ENCODE peak calls at places on chromosomes 6 and 20, in eight cellular contexts. L is EL; W is SK-N-MC; J is mucosa of gallbladder; G is smooth muscle cell of the brain vasculature; O is H9; R is stimulated activated CD4-positive, alpha-beta T cell treated with anti-CD3 and anti-CD28 coated beads, Interleukin-12 subunit alpha, Interleukin-12 subunit beta, amount 100 ng/mL, for 48 hours; X is WTC11. N is an unnamed sample.
A peak's percentile ranks its signal among the peaks of the same experiment; 100 is the strongest.

GRCh38 chr6:109834131-109834530 is 143.0 kb downstream of the FIG4 start:
- DNase-seq in O (no peak), W (no peak), X (no peak), G (no peak), R (no peak), L (no peak), J (no peak), N (no peak)

GRCh38 chr6:147176795-147177194 is 27.4 kb upstream of the STXBP5 start:
- DNase-seq in L (no peak), G (no peak), J (no peak), O (no peak), X (no peak), R (no peak), W (no peak), N (no peak)

GRCh38 chr6:14824060-14824834 is 421.6 kb upstream of the JARID2 start:
- DNase-seq in L (no peak), X (no peak), R (no peak), O (no peak), W (no peak), J (no peak), G (no peak), N (no peak)

GRCh38 chr20:48603819-48604405 is 223.9 kb downstream of the PREX1 start:
- DNase-seq in X (no peak), L (no peak), G (no peak), W (no peak), J (no peak), R (no peak), O (no peak), N (no peak)

GRCh38 chr6:1075880-1076279 is 236.0 kb upstream of the FOXQ1 start:
- DNase-seq in R (no peak), X (no peak), L (no peak), O (no peak), G (no peak), W (no peak), J (no peak), N (no peak)

GRCh38 chr6:7414811-7415210 is 25.2 kb downstream of the RIOK1 start:
- DNase-seq in X (no peak), O (no peak), R (no peak), L (peak; percentile 78), J (no peak), G (no peak), W (no peak), N (no peak)

GRCh38 chr20:44728835-44729342 is 13.7 kb downstream of the CCN5 start:
- DNase-seq in O (peak; percentile 71), G (no peak), L (peak; percentile 96), R (no peak), W (no peak), X (peak; percentile 55), J (peak; percentile 42), N (no peak)

GRCh38 chr6:29557320-29557719 is 2.2 kb downstream of the UBD start:
- DNase-seq in W (no peak), L (no peak), O (no peak), R (no peak), G (no peak), J (no peak), X (no peak), N (no peak)

GRCh38 chr6:32082951-32083350 is 26.2 kb downstream of the TNXB start:
- DNase-seq in X (no peak), O (no peak), J (no peak), L (peak; percentile 97), R (no peak), W (no peak), G (no peak), N (no peak)

GRCh38 chr6:29011276-29011734 is 6.2 kb upstream of the ZNF311 start:
- DNase-seq in O (peak; percentile 75), W (no peak), L (peak; percentile 64), J (peak; percentile 30), R (peak; percentile 42), G (no peak), X (peak; percentile 71), N (peak; percentile 82)

GRCh38 chr20:17622851-17623508 is 53.1 kb downstream of the DSTN start:
- DNase-seq in O (no peak), G (no peak), W (no peak), J (no peak), X (peak; percentile 3), R (no peak), L (no peak), N (no peak)

GRCh38 chr6:83062225-83062624 is 3.4 kb downstream of the UBE3D start:
- DNase-seq in O (no peak), L (peak; percentile 79), X (no peak), J (no peak), W (no peak), R (no peak), G (peak; percentile 35), N (no peak)

GRCh38 chr6:34916348-34916967 is 27.4 kb downstream of the ANKS1A start:
- DNase-seq in G (no peak), L (no peak), O (no peak), W (no peak), R (no peak), J (no peak), X (no peak), N (no peak)

GRCh38 chr20:38072885-38073284 is 39.3 kb downstream of the RPRD1B start:
- DNase-seq in G (no peak), O (no peak), X (no peak), L (no peak), R (no peak), J (no peak), W (no peak), N (no peak)

GRCh38 chr6:52136934-52137467 is 49.2 kb upstream of the IL17A start:
- DNase-seq in R (no peak), W (no peak), X (peak; percentile 25), L (no peak), G (no peak), J (no peak), O (no peak), N (no peak)

GRCh38 chr6:15493437-15494168 is 169.2 kb downstream of the DTNBP1 start:
- DNase-seq in X (no peak), O (peak; percentile 58), R (no peak), L (peak; percentile 35), W (no peak), J (no peak), G (no peak), N (no peak)

GRCh38 chr6:55674672-55675071 is 95.7 kb upstream of the HMGCLL1 start:
- DNase-seq in L (no peak), X (no peak), J (no peak), R (no peak), O (no peak), W (no peak), G (no peak), N (no peak)

GRCh38 chr6:93675856-93676255 is 256.5 kb upstream of the EPHA7 start:
- DNase-seq in R (no peak), W (no peak), G (no peak), L (no peak), X (no peak), J (no peak), O (no peak), N (no peak)

GRCh38 chr6:139753198-139753861 is 378.9 kb upstream of the CITED2 start:
- DNase-seq in R (no peak), G (no peak), W (no peak), L (peak; percentile 94), X (no peak), O (no peak), J (no peak), N (no peak)

GRCh38 chr6:140485740-140486467 is 1111.5 kb upstream of the CITED2 start:
- DNase-seq in L (peak; percentile 89), X (no peak), J (no peak), R (no peak), G (peak; percentile 39), W (no peak), O (no peak), N (no peak)

GRCh38 chr6:45626087-45626891 is 248.6 kb upstream of the SUPT3H start:
- DNase-seq in G (no peak), L (peak; percentile 95), J (no peak), W (no peak), R (no peak), X (no peak), O (no peak), N (no peak)

GRCh38 chr6:132231121-132231520 is 170.2 kb downstream of the MOXD1 start:
- DNase-seq in G (no peak), J (no peak), W (no peak), X (no peak), L (no peak), O (no peak), R (no peak), N (no peak)

GRCh38 chr6:70414813-70415212 is 1.5 kb downstream of the FAM135A start:
- DNase-seq in O (no peak), R (no peak), L (no peak), W (no peak), G (no peak), X (no peak), J (no peak), N (no peak)

GRCh38 chr6:29211488-29211887 is 40.8 kb downstream of the OR2J2 start:
- DNase-seq in W (no peak), X (no peak), L (no peak), G (no peak), J (no peak), R (no peak), O (no peak), N (no peak)

GRCh38 chr6:139124887-139125672 is 9.8 kb upstream of the HECA start:
- DNase-seq in G (no peak), W (peak; percentile 73), O (peak; percentile 57), R (peak; percentile 73), L (peak; percentile 58), X (peak; percentile 38), J (peak; percentile 71), N (no peak)

GRCh38 chr6:134510920-134511319 is 193.0 kb upstream of the SGK1 start:
- DNase-seq in G (no peak), X (no peak), W (no peak), R (no peak), L (no peak), O (no peak), J (no peak), N (no peak)

GRCh38 chr6:132730560-132730959 is 16.7 kb upstream of the VNN1 start:
- DNase-seq in O (no peak), W (no peak), J (no peak), X (no peak), G (no peak), R (no peak), L (peak; percentile 54), N (no peak)

GRCh38 chr6:85464260-85464644 is 14.4 kb downstream of the NT5E start:
- DNase-seq in J (no peak), X (no peak), G (peak; percentile 88), L (peak; percentile 99), W (peak; percentile 89), O (no peak), R (no peak), N (no peak)

GRCh38 chr20:7207186-7207585 is 439.7 kb downstream of the BMP2 start:
- DNase-seq in L (no peak), W (no peak), G (no peak), O (no peak), R (no peak), X (no peak), J (no peak), N (no peak)

GRCh38 chr20:63337786-63338420 is 23.2 kb downstream of the CHRNA4 start:
- DNase-seq in O (no peak), G (peak; percentile 87), J (no peak), W (no peak), L (no peak), X (no peak), R (no peak), N (no peak)

GRCh38 chr20:10079964-10080363 is 45.2 kb downstream of the ANKEF1 start:
- DNase-seq in J (no peak), G (no peak), R (no peak), L (peak; percentile 79), W (no peak), O (no peak), X (no peak), N (no peak)

GRCh38 chr6:154848580-154848979 is 115.4 kb downstream of the SCAF8 start:
- DNase-seq in J (no peak), G (peak; percentile 7), W (no peak), R (no peak), X (no peak), O (no peak), L (no peak), N (no peak)

GRCh38 chr6:105042648-105043047 is 85.7 kb downstream of the LIN28B start:
- DNase-seq in L (no peak), R (no peak), O (no peak), W (no peak), J (no peak), X (no peak), G (no peak), N (no peak)

GRCh38 chr6:193773-194310 is 98.4 kb upstream of the DUSP22 start:
- DNase-seq in O (no peak), G (no peak), L (no peak), R (no peak), W (no peak), J (no peak), X (no peak), N (no peak)